ENCODE peak calls at places on chromosome 1, in six cellular contexts. J is transverse colon; U is adrenal gland; R is naive thymus-derived CD4-positive, alpha-beta T cell; T is IMR-90; P is HCT116. H is an unnamed sample.

GRCh38 chr1:214427871-214428277 is 123.5 kb downstream of the PTPN14 start:
- DNase-seq in J (peak; percentile 22), U (no peak), R (peak; percentile 82), T (peak; percentile 98), P (peak; percentile 77), H (no peak)

GRCh38 chr1:111672338-111672737 is 52.7 kb downstream of the RAP1A start:
- DNase-seq in J (no peak), U (no peak), R (no peak), T (peak; percentile 30), P (no peak), H (no peak)

GRCh38 chr1:236890152-236891056 is 95.3 kb downstream of the MTR start:
- DNase-seq in J (no peak), U (no peak), R (no peak), T (no peak), P (no peak), H (no peak)

GRCh38 chr1:7536891-7537591 is 234.1 kb upstream of the VAMP3 start:
- DNase-seq in J (no peak), U (no peak), R (no peak), T (no peak), P (no peak), H (no peak)

GRCh38 chr1:161182214-161182613 is 4.9 kb upstream of the B4GALT3 start:
- DNase-seq in J (no peak), U (no peak), R (peak; percentile 74), T (peak; percentile 60), P (no peak), H (no peak)

GRCh38 chr1:153506386-153506785 is 29.4 kb downstream of the S100A6 start:
- DNase-seq in J (no peak), U (peak; percentile 30), R (no peak), T (no peak), P (no peak), H (no peak)

GRCh38 chr1:67339623-67340343 is 32.1 kb downstream of the IL12RB2 start:
- DNase-seq in J (no peak), U (peak; percentile 44), R (no peak), T (peak; percentile 77), P (no peak), H (no peak)

GRCh38 chr1:156214024-156214748 is 1.4 kb downstream of the PMF1 start:
- DNase-seq in J (no peak), U (no peak), R (no peak), T (peak; percentile 41), P (peak; percentile 74), H (no peak)

GRCh38 chr1:152959801-152960451 is 10.5 kb upstream of the SPRR4 start:
- DNase-seq in J (no peak), U (no peak), R (no peak), T (no peak), P (no peak), H (no peak)

GRCh38 chr1:40435876-40436275 is 14.4 kb upstream of the ZFP69B start:
- DNase-seq in J (no peak), U (no peak), R (no peak), T (peak; percentile 43), P (no peak), H (no peak)

GRCh38 chr1:112754116-112754628 is 39.0 kb upstream of the PPM1J start:
- DNase-seq in J (no peak), U (no peak), R (no peak), T (no peak), P (no peak), H (no peak)

GRCh38 chr1:66333463-66334232 is 200.3 kb upstream of the SGIP1 start:
- DNase-seq in J (peak; percentile 28), U (peak; percentile 17), R (peak; percentile 15), T (no peak), P (no peak), H (no peak)

GRCh38 chr1:27601771-27602509 is 2.0 kb downstream of the AHDC1 start:
- DNase-seq in J (peak; percentile 53), U (no peak), R (no peak), T (no peak), P (no peak), H (no peak)

GRCh38 chr1:33763406-33763805 is 100.5 kb upstream of the HMGB4 start:
- DNase-seq in J (no peak), U (no peak), R (no peak), T (peak; percentile 19), P (no peak), H (no peak)

GRCh38 chr1:78840447-78841251 is 165.9 kb downstream of the ADGRL4 start:
- DNase-seq in J (no peak), U (no peak), R (no peak), T (peak; percentile 83), P (no peak), H (no peak)

GRCh38 chr1:112938188-112938587 is 17.8 kb downstream of the SLC16A1 start:
- DNase-seq in J (no peak), U (no peak), R (no peak), T (peak; percentile 42), P (no peak), H (no peak)

GRCh38 chr1:22206551-22207125 is 63.7 kb upstream of the WNT4 start:
- DNase-seq in J (no peak), U (no peak), R (no peak), T (no peak), P (no peak), H (no peak)

GRCh38 chr1:207964195-207964966 is 53.5 kb upstream of the CD34 start:
- DNase-seq in J (no peak), U (no peak), R (no peak), T (no peak), P (no peak), H (no peak)

GRCh38 chr1:234607091-234608025 is 2.6 kb downstream of the IRF2BP2 start:
- DNase-seq in J (peak; percentile 44), U (peak; percentile 53), R (no peak), T (no peak), P (no peak), H (no peak)

GRCh38 chr1:77354996-77355395 is 73.2 kb downstream of the AK5 start:
- DNase-seq in J (no peak), U (no peak), R (no peak), T (no peak), P (no peak), H (no peak)

GRCh38 chr1:207034998-207035397 is 2.4 kb upstream of the C1orf116 start:
- DNase-seq in J (no peak), U (no peak), R (no peak), T (peak; percentile 84), P (no peak), H (no peak)

GRCh38 chr1:17816511-17816910 is 61.4 kb downstream of the ACTL8 start:
- DNase-seq in J (peak; percentile 31), U (no peak), R (no peak), T (no peak), P (no peak), H (no peak)

GRCh38 chr1:11098931-11099309 is 749 bp downstream of the EXOSC10 start:
- DNase-seq in J (no peak), U (no peak), R (no peak), T (no peak), P (no peak), H (no peak)
- H3K4me3 ChIP-seq in J (peak overlapping the region; percentile 99), U (peak overlapping the region; percentile 99), R (peak overlapping the region; percentile 74), T (peak overlapping the region; percentile 81), P (peak overlapping the region; percentile 64), H (peak overlapping the region; percentile 71)

GRCh38 chr1:219172821-219173220 is 857 bp upstream of the LYPLAL1 start:
- DNase-seq in J (no peak), U (no peak), R (no peak), T (no peak), P (no peak), H (no peak)

GRCh38 chr1:219174672-219175564 is 1.2 kb downstream of the LYPLAL1 start:
- DNase-seq in J (peak; percentile 10), U (peak; percentile 46), R (peak; percentile 49), T (peak; percentile 90), P (no peak), H (no peak)

GRCh38 chr1:219171192-219171935 is 2.3 kb upstream of the LYPLAL1 start:
- DNase-seq in J (no peak), U (no peak), R (no peak), T (peak; percentile 24), P (no peak), H (no peak)

GRCh38 chr1:219173758-219174671 is at the start of gene LYPLAL1:
- DNase-seq in J (peak; percentile 91), U (peak; percentile 90), R (peak; percentile 88), T (peak; percentile 89), P (peak; percentile 74), H (peak; percentile 71)

DNA sequence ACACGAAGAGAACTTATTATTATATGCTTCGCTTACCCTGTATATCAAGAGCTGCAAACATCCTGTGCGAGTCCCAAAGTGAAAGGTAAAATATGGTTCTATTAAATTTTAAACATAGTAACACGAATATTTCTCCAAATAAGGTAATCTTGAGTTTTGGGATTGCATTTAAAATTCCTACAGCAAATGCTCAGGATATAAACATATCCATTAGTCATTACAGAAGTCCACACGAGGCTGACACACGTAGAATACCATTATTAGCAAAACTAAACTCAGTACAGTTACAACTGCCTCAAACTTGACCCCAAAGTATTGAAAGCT is 282 bp upstream of the LYPLAL1 start:
- DNase-seq in J (no peak), U (no peak), R (no peak), T (no peak), P (no peak), H (no peak)
- H3K27ac ChIP-seq in J (peak overlapping the region; percentile 89), U (peak overlapping the region; percentile 80), R (peak overlapping the region; percentile 76), T (peak overlapping the region; percentile 27), P (peak overlapping the region; percentile 66), H (no peak overlapping the region)

GRCh38 chr1:192516776-192517297 is 58.7 kb upstream of the RGS1 start:
- DNase-seq in J (peak; percentile 36), U (no peak), R (peak; percentile 87), T (no peak), P (no peak), H (no peak)

GRCh38 chr1:192524223-192524622 is 51.4 kb upstream of the RGS1 start:
- DNase-seq in J (no peak), U (no peak), R (no peak), T (peak; percentile 34), P (no peak), H (no peak)

GRCh38 chr1:192518700-192519099 is 56.9 kb upstream of the RGS1 start:
- DNase-seq in J (no peak), U (no peak), R (no peak), T (peak; percentile 33), P (no peak), H (no peak)

GRCh38 chr1:192522673-192523072 is 52.9 kb upstream of the RGS1 start:
- DNase-seq in J (no peak), U (no peak), R (no peak), T (no peak), P (no peak), H (no peak)

GRCh38 chr1:192521734-192522133 is 53.8 kb upstream of the RGS1 start:
- DNase-seq in J (no peak), U (no peak), R (no peak), T (no peak), P (no peak), H (no peak)
- H3K36me3 ChIP-seq in J (no peaks in the 10 kb centered on the region), U (no peaks in the 10 kb centered on the region), R (no peaks in the 10 kb centered on the region), T (no peaks in the 10 kb centered on the region), P (no peaks in the 10 kb centered on the region), H (no peaks in the 10 kb centered on the region)

GRCh38 chr1:150558761-150559626 is 9.8 kb downstream of the ADAMTSL4 start:
- DNase-seq in J (peak; percentile 38), U (peak; percentile 71), R (no peak), T (no peak), P (no peak), H (no peak)

GRCh38 chr1:150560576-150560975 is 11.4 kb downstream of the ADAMTSL4 start:
- DNase-seq in J (peak; percentile 12), U (no peak), R (no peak), T (no peak), P (no peak), H (no peak)

GRCh38 chr1:150560986-150561829 is 12.0 kb downstream of the ADAMTSL4 start:
- DNase-seq in J (peak; percentile 96), U (peak; percentile 98), R (peak; percentile 75), T (peak; percentile 99), P (peak; percentile 94), H (no peak)

GRCh38 chr1:150559627-150560010 is 10.4 kb downstream of the ADAMTSL4 start:
- DNase-seq in J (no peak), U (no peak), R (no peak), T (no peak), P (no peak), H (no peak)

GRCh38 chr1:150560011-150560438 is 10.8 kb downstream of the ADAMTSL4 start:
- DNase-seq in J (peak; percentile 85), U (peak; percentile 78), R (peak; percentile 66), T (no peak), P (peak; percentile 61), H (no peak)
- H3K4me3 ChIP-seq in J (no peak overlapping the region), U (no peak overlapping the region), R (peak overlapping the region; percentile 43), T (no peak overlapping the region), P (no peak overlapping the region), H (no peak overlapping the region)

H was measured in iPS DF 6.9.